ENCODE peak calls at places on chromosomes 7 and 10, in eight cellular contexts. M, N, K, D, W, T, G and B are unnamed samples.
A peak's percentile ranks its signal among the peaks of the same experiment; 100 is the strongest.

GRCh38 chr7:96380111-96380512 is 58.2 kb upstream of the SLC25A13 start:
- DNase-seq in T (no peak), D (no peak), W (no peak), K (no peak), G (peak; percentile 22), N (no peak), M (no peak), B (no peak)

GRCh38 chr7:79529896-79530235 is 76.4 kb upstream of the MAGI2 start:
- DNase-seq in K (no peak), T (no peak), M (no peak), G (no peak), N (no peak), D (no peak), W (no peak), B (no peak)

GRCh38 chr10:133129854-133130495 is 30.0 kb upstream of the KNDC1 start:
- DNase-seq in N (peak; percentile 67), M (no peak), K (no peak), G (no peak), W (no peak), T (no peak), D (no peak), B (no peak)

GRCh38 chr7:81248420-81248819 is 329.6 kb upstream of the SEMA3C start:
- DNase-seq in M (no peak), D (no peak), W (no peak), G (no peak), K (no peak), N (no peak), T (peak; percentile 65), B (no peak)

GRCh38 chr7:139559364-139560105 is 36.0 kb downstream of the CLEC2L start:
- DNase-seq in W (no peak), G (peak; percentile 53), K (no peak), D (no peak), N (no peak), M (no peak), T (no peak), B (no peak)

GRCh38 chr10:95389176-95389575 is 98.4 kb upstream of the PDLIM1 start:
- DNase-seq in N (no peak), W (no peak), K (no peak), M (no peak), D (no peak), G (no peak), T (no peak), B (no peak)

GRCh38 chr10:43093423-43094090 is 16.7 kb downstream of the RET start:
- DNase-seq in W (no peak), G (no peak), M (no peak), K (no peak), D (no peak), N (no peak), T (no peak), B (no peak)

GRCh38 chr7:22565315-22565811 is 65.4 kb upstream of the STEAP1B start:
- DNase-seq in M (no peak), T (peak; percentile 66), K (no peak), N (no peak), G (no peak), D (no peak), W (peak; percentile 43), B (no peak)

GRCh38 chr7:30652132-30652531 is 30.1 kb downstream of the CRHR2 start:
- DNase-seq in M (no peak), D (no peak), N (peak; percentile 43), W (no peak), K (no peak), T (no peak), G (peak; percentile 49), B (no peak)

GRCh38 chr7:142516038-142516501 is 233.2 kb upstream of the PRSS1 start:
- DNase-seq in N (no peak), T (no peak), M (peak; percentile 38), G (no peak), K (no peak), W (no peak), D (no peak), B (no peak)

GRCh38 chr10:93386496-93387369 is 95.4 kb downstream of the MYOF start:
- DNase-seq in G (no peak), T (no peak), K (no peak), M (no peak), D (no peak), W (no peak), N (peak; percentile 59), B (no peak)

GRCh38 chr7:34160261-34160752 is 255.0 kb downstream of the BMPER start:
- DNase-seq in D (no peak), W (no peak), N (no peak), M (no peak), T (no peak), G (no peak), K (no peak), B (no peak)

GRCh38 chr7:158206341-158206740 is 381.3 kb downstream of the PTPRN2 start:
- DNase-seq in G (no peak), K (no peak), W (no peak), T (no peak), M (no peak), N (no peak), D (no peak), B (no peak)

GRCh38 chr10:122368502-122369254 is 5.8 kb upstream of the PLEKHA1 start:
- DNase-seq in N (no peak), T (no peak), W (peak; percentile 41), K (no peak), M (no peak), G (no peak), D (no peak), B (no peak)

GRCh38 chr10:52213511-52213831 is 100.6 kb upstream of the DKK1 start:
- DNase-seq in T (no peak), D (no peak), K (no peak), W (no peak), N (no peak), M (no peak), G (no peak), B (no peak)

GRCh38 chr7:107856806-107857540 is 34.0 kb upstream of the DLD start:
- DNase-seq in D (no peak), M (no peak), K (peak; percentile 30), G (no peak), T (no peak), W (no peak), N (no peak), B (no peak)

GRCh38 chr7:76424413-76425111 is at the start of gene ZP3:
- DNase-seq in M (no peak), K (no peak), G (no peak), W (no peak), D (no peak), N (peak; percentile 55), T (no peak), B (no peak)

GRCh38 chr7:80542398-80542797 is 30.5 kb upstream of the GNAT3 start:
- DNase-seq in K (no peak), D (no peak), N (no peak), T (peak; percentile 47), M (peak; percentile 10), W (no peak), G (no peak), B (no peak)

GRCh38 chr7:122752583-122752982 is 49.9 kb upstream of the RNF148 start:
- DNase-seq in D (no peak), T (no peak), K (no peak), W (no peak), G (no peak), N (no peak), M (no peak), B (no peak)

GRCh38 chr7:134616611-134617010 is 30.0 kb upstream of the BPGM start:
- DNase-seq in D (no peak), W (no peak), N (no peak), T (no peak), K (no peak), G (no peak), M (no peak), B (no peak)

GRCh38 chr7:134611611-134612151 is 35.0 kb upstream of the BPGM start:
- DNase-seq in M (no peak), W (no peak), T (no peak), N (no peak), D (no peak), G (no peak), K (no peak), B (no peak)

GRCh38 chr7:134618756-134619530 is 27.7 kb upstream of the BPGM start:
- DNase-seq in T (no peak), M (no peak), D (no peak), G (no peak), N (no peak), K (no peak), W (no peak), B (no peak)

GRCh38 chr7:134612197-134612596 is 34.5 kb upstream of the BPGM start:
- DNase-seq in M (no peak), D (no peak), K (no peak), N (no peak), T (no peak), W (no peak), G (no peak), B (no peak)

GRCh38 chr7:134613623-134614347 is 32.9 kb upstream of the BPGM start:
- DNase-seq in G (no peak), K (no peak), W (no peak), N (no peak), T (peak; percentile 97), D (no peak), M (peak; percentile 57), B (peak; percentile 68)
- TF ChIP-seq CTCF in G (no peak), K (no peak), W (no peak), N (no peak), T (no peak), D (no peak), M (no peak), B (no peak)

GRCh38 chr7:95011156-95011928 is 103.9 kb downstream of the PPP1R9A start:
- DNase-seq in K (no peak), G (no peak), D (no peak), W (no peak), N (no peak), M (peak; percentile 24), T (no peak), B (no peak)
- H3K27ac ChIP-seq in K (no peak overlapping the region), G (no peak overlapping the region), D (no peak overlapping the region), W (no peak overlapping the region), N (no peak overlapping the region), M (peak overlapping the region; percentile 56), T (no peak overlapping the region), B (no peak overlapping the region)

GRCh38 chr7:129832282-129832681 is 120.5 kb downstream of the UBE2H start:
- DNase-seq in G (no peak), W (no peak), M (no peak), D (no peak), K (no peak), T (no peak), N (no peak), B (no peak)

GRCh38 chr7:129835436-129836020 is 117.2 kb downstream of the UBE2H start:
- DNase-seq in W (no peak), T (no peak), M (no peak), N (no peak), G (no peak), D (no peak), K (no peak), B (no peak)

GRCh38 chr7:129830949-129831348 is 121.8 kb downstream of the UBE2H start:
- DNase-seq in N (no peak), T (no peak), G (no peak), D (no peak), M (no peak), K (no peak), W (no peak), B (no peak)

GRCh38 chr7:129831424-129832058 is 121.2 kb downstream of the UBE2H start:
- DNase-seq in K (no peak), D (no peak), T (peak; percentile 81), G (no peak), M (peak; percentile 71), N (no peak), W (no peak), B (no peak)

GRCh38 chr7:129832701-129833227 is 120.0 kb downstream of the UBE2H start:
- DNase-seq in K (no peak), W (no peak), T (no peak), D (no peak), N (no peak), M (no peak), G (no peak), B (no peak)
- H3K4me1 ChIP-seq in K (no peaks in the 10 kb centered on the region), W (peaks cover 22% of the 10 kb centered on the region), T (peaks cover 20% of the 10 kb centered on the region), D (peaks cover 19% of the 10 kb centered on the region), N (peaks cover 5% of the 10 kb centered on the region), M (peaks cover 39% of the 10 kb centered on the region), G (peaks cover 15% of the 10 kb centered on the region), B (peaks cover 23% of the 10 kb centered on the region)

GRCh38 chr10:12975266-12975665 is 26.2 kb downstream of the CCDC3 start:
- DNase-seq in M (peak; percentile 16), K (no peak), N (no peak), G (no peak), W (no peak), T (no peak), D (no peak), B (no peak)
- TF ChIP-seq CTCF in M (peak; percentile 43), K (no peak), N (no peak), G (no peak), W (no peak), T (peak; percentile 42), D (peak; percentile 19), B (peak; percentile 21)